ENCODE peak calls at places on chromosomes 12 and 14, in seven cellular contexts. J is IMR-90, X is H9, A is neuronal stem cell, T is mesendoderm, H is mesenchymal stem cell, Z is H1. M is an unnamed sample.

GRCh38 chr14:105053421-105053820 is 11.8 kb downstream of the GPR132 start:
- DNase-seq in J (no peak), X (no peak), A (no peak), T (no peak), H (no peak), Z (no peak), M (no peak)

GRCh38 chr12:64895541-64895940 is 71.1 kb downstream of the TBC1D30 start:
- DNase-seq in J (peak; percentile 72), X (no peak), A (no peak), T (no peak), H (peak; percentile 4), Z (no peak), M (no peak)

GRCh38 chr14:77290705-77291104 is 19.7 kb upstream of the NGB start:
- DNase-seq in J (peak; percentile 75), X (no peak), A (no peak), T (peak; percentile 67), H (peak; percentile 7), Z (no peak), M (no peak)

GRCh38 chr12:40768125-40768864 is 76.1 kb downstream of the CNTN1 start:
- DNase-seq in J (no peak), X (no peak), A (peak; percentile 1), T (no peak), H (no peak), Z (no peak), M (no peak)

GRCh38 chr12:112105891-112106290 is 2.7 kb downstream of the NAA25 start:
- DNase-seq in J (no peak), X (no peak), A (no peak), T (no peak), H (no peak), Z (no peak), M (no peak)

GRCh38 chr12:76688001-76688400 is 75.9 kb upstream of the ZDHHC17 start:
- DNase-seq in J (peak; percentile 51), X (no peak), A (no peak), T (no peak), H (no peak), Z (no peak), M (no peak)

GRCh38 chr14:64761441-64762043 is 57.3 kb downstream of the PLEKHG3 start:
- DNase-seq in J (peak; percentile 49), X (no peak), A (no peak), T (no peak), H (peak; percentile 38), Z (no peak), M (peak; percentile 24)

GRCh38 chr12:14834502-14834901 is 8.8 kb downstream of the ART4 start:
- DNase-seq in J (no peak), X (no peak), A (no peak), T (no peak), H (peak; percentile 38), Z (no peak), M (no peak)

GRCh38 chr12:110687770-110688169 is 1.1 kb downstream of the HVCN1 start:
- DNase-seq in J (no peak), X (no peak), A (no peak), T (no peak), H (no peak), Z (no peak), M (no peak)

GRCh38 chr14:53516261-53516774 is 363.2 kb upstream of the DDHD1 start:
- DNase-seq in J (peak; percentile 96), X (no peak), A (no peak), T (no peak), H (peak; percentile 41), Z (no peak), M (peak; percentile 74)

GRCh38 chr14:78593949-78594348 is 423.8 kb downstream of the NRXN3 start:
- DNase-seq in J (no peak), X (no peak), A (no peak), T (no peak), H (no peak), Z (no peak), M (peak; percentile 10)

GRCh38 chr14:78595797-78596196 is 425.6 kb downstream of the NRXN3 start:
- DNase-seq in J (no peak), X (peak; percentile 40), A (peak; percentile 5), T (peak; percentile 47), H (no peak), Z (no peak), M (no peak)

DNA sequence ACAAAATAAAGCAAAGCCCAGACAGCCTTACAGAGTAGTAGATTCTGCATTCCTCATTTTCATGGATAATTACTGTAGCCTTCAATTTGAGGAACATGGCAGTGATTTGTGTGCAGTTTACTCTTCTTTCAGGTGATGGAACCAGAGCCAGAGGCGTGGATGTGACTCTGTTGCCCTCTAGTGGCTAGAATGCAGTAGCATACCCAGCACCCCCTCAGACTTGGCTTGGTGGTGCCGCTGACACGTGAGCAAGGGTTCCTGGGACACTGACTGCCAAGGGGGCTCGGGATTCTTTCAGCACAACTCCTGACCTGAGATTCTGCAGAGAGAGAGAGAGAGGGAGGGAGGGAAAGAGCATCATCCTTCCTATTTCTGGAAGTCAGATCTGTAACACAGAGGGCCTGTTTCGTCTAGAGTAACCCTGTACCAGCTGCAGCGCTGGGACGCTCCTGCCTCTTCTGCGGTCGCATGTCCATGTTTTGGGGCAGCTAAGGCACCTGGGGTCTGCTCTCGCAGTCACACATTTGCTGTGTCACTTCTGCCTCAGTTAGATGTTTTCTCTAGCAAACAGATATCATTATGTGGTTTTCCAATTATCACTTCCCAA is 428.0 kb downstream of the NRXN3 start:
- DNase-seq in J (peak; percentile 26), X (peak; percentile 88), A (peak; percentile 68), T (peak; percentile 84), H (peak; percentile 56), Z (peak; percentile 53), M (peak; percentile 67)
- H2BK5ac ChIP-seq in J (no peak overlapping the region), X (no peak overlapping the region), A (no peak overlapping the region), T (no peak overlapping the region), H (no peak overlapping the region), Z (no peak overlapping the region), M (no peak overlapping the region)

GRCh38 chr12:109192358-109192757 is 76.0 kb downstream of the ACACB start:
- DNase-seq in J (peak; percentile 64), X (no peak), A (no peak), T (no peak), H (peak; percentile 3), Z (no peak), M (peak; percentile 37)
- H2BK5ac ChIP-seq in J (no peak overlapping the region), X (no peak overlapping the region), A (no peak overlapping the region), T (no peak overlapping the region), H (no peak overlapping the region), Z (no peak overlapping the region), M (no peak overlapping the region)

GRCh38 chr12:2652401-2653081 is 142.2 kb upstream of the FKBP4 start:
- DNase-seq in J (no peak), X (peak; percentile 82), A (no peak), T (peak; percentile 50), H (no peak), Z (no peak), M (no peak)
- H2BK5ac ChIP-seq in J (no peak overlapping the region), X (no peak overlapping the region), A (no peak overlapping the region), T (no peak overlapping the region), H (no peak overlapping the region), Z (peak overlapping the region; percentile 2), M (no peak overlapping the region)

GRCh38 chr12:19144985-19145384 is 15.5 kb downstream of the PLEKHA5 start:
- DNase-seq in J (no peak), X (no peak), A (no peak), T (no peak), H (no peak), Z (no peak), M (no peak)

GRCh38 chr12:19140381-19141236 is 11.1 kb downstream of the PLEKHA5 start:
- DNase-seq in J (no peak), X (no peak), A (no peak), T (no peak), H (peak; percentile 56), Z (no peak), M (no peak)

GRCh38 chr12:19139795-19140194 is 10.3 kb downstream of the PLEKHA5 start:
- DNase-seq in J (no peak), X (no peak), A (no peak), T (peak; percentile 31), H (peak; percentile 51), Z (no peak), M (no peak)

GRCh38 chr12:19142499-19142898 is 13.0 kb downstream of the PLEKHA5 start:
- DNase-seq in J (no peak), X (no peak), A (no peak), T (no peak), H (no peak), Z (no peak), M (no peak)

DNA sequence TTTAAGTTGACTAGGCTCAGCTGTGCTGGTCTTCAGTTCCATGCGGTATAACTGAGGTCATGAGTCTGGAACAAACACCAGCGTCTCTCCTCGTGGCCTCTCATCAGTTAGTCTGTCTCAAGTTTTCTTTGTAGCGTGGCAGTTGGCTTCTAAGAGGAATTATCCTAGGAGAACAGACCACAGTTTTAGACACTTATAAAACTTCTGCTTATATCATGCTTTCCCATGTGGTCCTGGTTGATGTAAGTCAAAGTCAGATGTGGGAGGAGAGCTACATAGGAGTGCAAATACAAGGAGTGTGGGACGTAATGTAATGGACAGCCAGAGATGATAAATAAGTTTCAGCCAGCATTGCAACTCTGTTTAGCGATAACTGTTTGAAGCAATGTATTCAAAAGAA is 14.8 kb downstream of the PLEKHA5 start:
- DNase-seq in J (no peak), X (no peak), A (no peak), T (no peak), H (no peak), Z (no peak), M (no peak)
- H2BK5ac ChIP-seq in J (no peak overlapping the region), X (no peak overlapping the region), A (no peak overlapping the region), T (no peak overlapping the region), H (no peak overlapping the region), Z (no peak overlapping the region), M (no peak overlapping the region)

GRCh38 chr12:68102163-68102562 is 57.4 kb downstream of the IFNG start:
- DNase-seq in J (no peak), X (no peak), A (no peak), T (no peak), H (no peak), Z (no peak), M (no peak)
- H2BK5ac ChIP-seq in J (no peak overlapping the region), X (no peak overlapping the region), A (no peak overlapping the region), T (no peak overlapping the region), H (no peak overlapping the region), Z (no peak overlapping the region), M (no peak overlapping the region)

GRCh38 chr12:6884539-6884938 is 11.4 kb upstream of the SPSB2 start:
- DNase-seq in J (no peak), X (peak; percentile 55), A (no peak), T (no peak), H (no peak), Z (no peak), M (no peak)
- H2BK5ac ChIP-seq in J (no peak overlapping the region), X (no peak overlapping the region), A (no peak overlapping the region), T (no peak overlapping the region), H (no peak overlapping the region), Z (peak overlapping the region; percentile 15), M (no peak overlapping the region)

DNA sequence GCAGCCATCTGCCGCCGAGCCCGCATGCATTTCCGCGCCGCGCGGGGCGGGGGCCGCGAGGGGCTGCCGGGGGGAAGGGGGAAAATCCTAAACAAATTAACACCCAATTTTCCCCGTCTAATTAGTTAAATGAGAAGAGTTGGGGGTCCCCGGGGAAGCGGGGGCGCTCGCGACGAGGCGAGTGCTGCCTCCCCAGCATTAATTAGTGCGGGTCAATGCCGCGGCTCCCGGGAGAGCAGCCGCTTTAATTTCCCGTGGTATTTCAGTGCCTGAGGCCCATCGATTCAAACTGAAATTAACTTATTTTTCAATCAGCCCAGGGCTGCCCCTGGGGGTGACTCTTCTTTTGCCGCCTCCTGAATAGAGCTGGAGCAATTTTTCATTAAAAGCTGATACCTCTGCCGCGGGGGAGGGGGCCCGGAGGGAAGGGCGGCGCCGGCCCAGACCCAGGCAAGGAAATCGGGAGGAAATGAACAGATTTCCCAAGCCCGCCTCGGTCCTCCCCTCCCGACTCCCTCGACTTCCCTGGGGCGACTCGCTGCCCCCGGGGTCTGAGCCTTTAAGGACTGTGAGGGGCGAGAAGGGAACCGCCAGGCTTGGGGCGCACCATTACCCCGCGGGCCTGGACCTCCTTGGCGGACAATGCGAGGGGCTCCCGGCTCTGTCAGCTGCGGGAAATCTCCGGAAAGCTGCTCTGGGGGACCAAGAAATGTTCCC is 18.9 kb downstream of the VSX2 start:
- DNase-seq in J (no peak), X (no peak), A (no peak), T (no peak), H (no peak), Z (no peak), M (peak; percentile 39)
- H2BK5ac ChIP-seq in J (no peak overlapping the region), X (no peak overlapping the region), A (no peak overlapping the region), T (no peak overlapping the region), H (no peak overlapping the region), Z (no peak overlapping the region), M (no peak overlapping the region)